ENCODE peak calls at places on chromosome 2, in four cellular contexts. B is HepG2, T is GM12878, U is H1. I is an unnamed sample.

GRCh38 chr2:233967163-233967562 is 50.0 kb downstream of the TRPM8 start:
- DNase-seq in B (no peak), T (no peak), U (no peak), I (no peak)

GRCh38 chr2:28449126-28449488 is 46.8 kb upstream of the PLB1 start:
- DNase-seq in B (no peak), T (no peak), U (no peak), I (no peak)

GRCh38 chr2:99984781-99985525 is 157.4 kb downstream of the AFF3 start:
- DNase-seq in B (no peak), T (no peak), U (no peak), I (peak)

GRCh38 chr2:54059504-54059903 is 55.9 kb upstream of the ACYP2 start:
- DNase-seq in B (no peak), T (no peak), U (no peak), I (no peak)

GRCh38 chr2:218311908-218312756 is 19.8 kb upstream of the TMBIM1 start:
- DNase-seq in B (peak), T (no peak), U (no peak), I (no peak)

GRCh38 chr2:149161481-149162225 is 123.2 kb downstream of the LYPD6B start:
- DNase-seq in B (no peak), T (no peak), U (no peak), I (no peak)

GRCh38 chr2:183037660-183038340 is 457 bp downstream of the NCKAP1 start:
- DNase-seq in B (peak), T (no peak), U (no peak), I (peak)

GRCh38 chr2:172376505-172377125 is 50.8 kb upstream of the ITGA6 start:
- DNase-seq in B (no peak), T (no peak), U (no peak), I (no peak)

GRCh38 chr2:232632904-232633412 is 446 bp upstream of the EFHD1 start:
- DNase-seq in B (no peak), T (no peak), U (no peak), I (no peak)

GRCh38 chr2:217501887-217502286 is 500.9 kb downstream of the TNS1 start:
- DNase-seq in B (no peak), T (no peak), U (no peak), I (no peak)

GRCh38 chr2:67872481-67872880 is 190.3 kb downstream of the C1D start:
- DNase-seq in B (no peak), T (no peak), U (no peak), I (no peak)

GRCh38 chr2:127512362-127512761 is 13.9 kb downstream of the IWS1 start:
- DNase-seq in B (no peak), T (no peak), U (no peak), I (no peak)

GRCh38 chr2:152189622-152190495 is 14.3 kb upstream of the STAM2 start:
- DNase-seq in B (peak), T (no peak), U (no peak), I (peak)

GRCh38 chr2:182242561-182242960 is 184.3 kb downstream of the PDE1A start:
- DNase-seq in B (no peak), T (no peak), U (peak), I (no peak)

GRCh38 chr2:150339951-150340350 is 147.5 kb downstream of the RND3 start:
- DNase-seq in B (no peak), T (no peak), U (no peak), I (peak)

GRCh38 chr2:83997889-83998288 is 461.2 kb downstream of the SUCLG1 start:
- DNase-seq in B (no peak), T (no peak), U (no peak), I (no peak)

GRCh38 chr2:107255744-107256143 is 369.8 kb upstream of the ST6GAL2 start:
- DNase-seq in B (no peak), T (no peak), U (no peak), I (no peak)

GRCh38 chr2:151638188-151638933 is 95.9 kb downstream of the NEB start:
- DNase-seq in B (peak), T (peak), U (no peak), I (no peak)

GRCh38 chr2:198476007-198476406 is 671.6 kb downstream of the PLCL1 start:
- DNase-seq in B (no peak), T (no peak), U (no peak), I (no peak)

GRCh38 chr2:240595381-240596079 is 9.0 kb downstream of the CAPN10 start:
- DNase-seq in B (peak), T (no peak), U (peak), I (peak)

GRCh38 chr2:239194731-239195317 is 206.0 kb downstream of the HDAC4 start:
- DNase-seq in B (no peak), T (no peak), U (no peak), I (no peak)

GRCh38 chr2:126796931-126797621 is 101.6 kb upstream of the TEX51 start:
- DNase-seq in B (no peak), T (no peak), U (no peak), I (no peak)

GRCh38 chr2:134498654-134499053 is 220.1 kb downstream of the TMEM163 start:
- DNase-seq in B (no peak), T (no peak), U (no peak), I (no peak)

GRCh38 chr2:190420822-190421221 is 12.7 kb downstream of the MFSD6 start:
- DNase-seq in B (no peak), T (no peak), U (no peak), I (no peak)

GRCh38 chr2:210998334-210998733 is 441.9 kb downstream of the CPS1 start:
- DNase-seq in B (no peak), T (no peak), U (no peak), I (no peak)

GRCh38 chr2:39568561-39569006 is 97.1 kb upstream of the TMEM178A start:
- DNase-seq in B (peak), T (no peak), U (no peak), I (no peak)

GRCh38 chr2:106142683-106143082 is 51.4 kb downstream of the UXS1 start:
- DNase-seq in B (no peak), T (no peak), U (no peak), I (no peak)

DNA sequence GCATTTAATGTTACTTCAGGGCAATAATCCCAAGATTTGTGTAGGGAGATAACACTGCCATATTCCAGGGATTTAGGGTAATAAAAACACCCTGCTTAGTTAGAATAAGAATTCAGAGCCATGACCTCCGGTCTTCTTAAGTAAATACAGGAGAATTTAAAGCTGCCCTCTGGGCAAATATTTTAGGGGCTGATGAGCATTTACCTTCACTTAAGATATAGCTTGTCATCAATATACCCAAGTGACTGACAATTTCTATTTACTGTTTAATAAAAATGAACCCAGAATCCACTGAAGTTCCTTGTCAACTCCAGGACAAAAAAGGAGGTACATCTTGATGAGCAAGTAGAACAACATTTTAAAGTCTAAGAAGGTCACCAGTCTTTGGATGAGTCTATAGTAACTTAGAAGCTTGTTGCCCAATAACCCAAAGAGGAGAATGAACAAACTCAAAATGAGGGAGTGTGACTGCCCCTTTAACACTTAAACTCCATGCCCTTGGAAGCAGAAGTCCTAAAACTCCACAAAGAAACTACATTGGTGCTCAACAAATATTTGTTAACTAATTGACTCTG is 24.3 kb upstream of the IKZF2 start:
- DNase-seq in B (no peak), T (no peak), U (no peak), I (no peak)
- TF ChIP-seq RFX5 in B (no peak), T (no peak), U (no peak), I (no peak)

DNA sequence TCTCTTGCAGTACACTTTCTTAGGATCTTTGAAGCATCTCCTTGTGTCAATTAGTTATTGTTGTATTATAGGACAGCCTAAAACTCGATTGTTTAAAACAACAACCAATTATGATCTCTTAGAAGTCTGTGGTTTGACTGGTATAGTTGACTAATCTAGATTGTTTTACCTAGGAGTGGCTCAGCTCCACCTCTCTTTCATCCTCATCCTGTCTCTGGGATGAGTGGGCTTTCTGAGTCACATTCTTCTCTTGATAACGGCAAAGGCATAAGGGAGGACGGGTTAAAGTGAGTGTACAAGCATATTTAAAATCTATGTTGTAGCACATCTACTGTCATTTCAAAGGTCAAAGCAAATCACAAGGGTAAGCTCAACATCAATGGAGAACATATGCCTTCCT is 102.3 kb upstream of the GULP1 start:
- DNase-seq in B (no peak), T (no peak), U (no peak), I (no peak)
- TF ChIP-seq TCF12 in B (no peak), T (no peak), U (no peak), I (no peak)

GRCh38 chr2:177543007-177543760 is 150.6 kb downstream of the AGPS start:
- DNase-seq in B (no peak), T (no peak), U (no peak), I (no peak)
- TF ChIP-seq RFX5 in B (no peak), T (no peak), U (no peak), I (no peak)

GRCh38 chr2:196145256-196145655 is 26.1 kb downstream of the STK17B start:
- DNase-seq in B (no peak), T (no peak), U (no peak), I (no peak)

GRCh38 chr2:196144513-196145126 is 26.8 kb downstream of the STK17B start:
- DNase-seq in B (no peak), T (no peak), U (no peak), I (no peak)

GRCh38 chr2:196140213-196140612 is 31.2 kb downstream of the STK17B start:
- DNase-seq in B (no peak), T (no peak), U (no peak), I (no peak)

GRCh38 chr2:196148736-196149135 is 22.6 kb downstream of the STK17B start:
- DNase-seq in B (no peak), T (no peak), U (no peak), I (no peak)

DNA sequence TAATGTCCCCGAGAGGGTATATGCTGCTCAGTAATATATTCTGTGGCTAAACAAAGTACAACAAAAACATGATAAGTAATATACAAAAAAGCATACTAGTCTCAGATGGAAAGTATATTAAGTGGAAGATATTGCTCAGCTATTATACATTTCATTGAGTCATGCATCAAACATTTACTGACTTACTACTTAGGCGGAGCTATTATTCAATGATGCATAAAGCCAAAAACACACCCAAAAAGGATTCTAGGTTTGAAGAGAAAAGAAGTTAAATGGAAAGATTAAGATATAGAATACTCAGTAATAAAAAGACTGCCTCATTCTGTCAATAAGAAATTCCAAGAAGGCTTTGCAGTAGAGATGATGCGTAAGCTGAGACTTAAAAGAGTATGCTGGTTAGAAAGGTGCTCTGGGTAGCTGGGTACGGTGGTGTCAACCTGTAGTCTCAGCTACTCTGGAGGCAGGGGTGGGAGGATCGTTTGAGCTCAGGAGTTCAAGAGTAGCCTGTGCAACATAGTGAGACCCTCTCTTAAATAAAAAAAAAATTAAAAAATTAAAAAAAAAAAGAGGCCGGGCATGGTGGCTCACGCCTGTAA is 27.6 kb downstream of the STK17B start:
- DNase-seq in B (no peak), T (no peak), U (no peak), I (no peak)
- TF ChIP-seq TCF12 in B (no peak), T (no peak), U (no peak), I (no peak)

GRCh38 chr2:174659069-174659900 is 61.7 kb upstream of the WIPF1 start:
- DNase-seq in B (no peak), T (no peak), U (no peak), I (no peak)
- TF ChIP-seq RFX5 in B (no peak), T (no peak), U (no peak), I (no peak)

I was measured in SK-N-SH.